ENCODE peak calls at places on chromosomes 7 and 10, in six cellular contexts. D is ascending aorta, K is cardiac muscle cell, P is left ventricle myocardium inferior, C is neural progenitor cell, G is body of pancreas. M is an unnamed sample.
A peak's percentile ranks its signal among the peaks of the same experiment; 100 is the strongest.

GRCh38 chr7:917255-918117 is 37.0 kb downstream of the ADAP1 start:
- DNase-seq in D (no peak), K (no peak), P (no peak), C (no peak), G (peak; percentile 10), M (no peak)

GRCh38 chr7:2477447-2478386 is 1.5 kb upstream of the GRIFIN start:
- DNase-seq in D (no peak), K (peak; percentile 69), P (peak; percentile 69), C (peak; percentile 88), G (peak; percentile 79), M (no peak)

GRCh38 chr7:29297194-29297890 is 102.8 kb downstream of the CHN2 start:
- DNase-seq in D (no peak), K (no peak), P (no peak), C (peak; percentile 49), G (no peak), M (no peak)

GRCh38 chr7:34060548-34060947 is 155.2 kb downstream of the BMPER start:
- DNase-seq in D (no peak), K (peak; percentile 92), P (no peak), C (no peak), G (no peak), M (no peak)

GRCh38 chr7:70728873-70729552 is 402.9 kb upstream of the GALNT17 start:
- DNase-seq in D (no peak), K (peak; percentile 28), P (no peak), C (peak; percentile 90), G (no peak), M (no peak)

GRCh38 chr7:726854-727103 is 280 bp downstream of the DNAAF5 start:
- DNase-seq in D (no peak), K (no peak), P (no peak), C (no peak), G (no peak), M (no peak)

GRCh38 chr7:111678281-111678680 is 116.0 kb upstream of the IMMP2L start:
- DNase-seq in D (no peak), K (peak; percentile 17), P (no peak), C (no peak), G (no peak), M (no peak)

GRCh38 chr7:123769371-123769770 is 20.6 kb upstream of the WASL start:
- DNase-seq in D (no peak), K (peak; percentile 77), P (peak; percentile 15), C (no peak), G (peak; percentile 85), M (no peak)

GRCh38 chr7:16078076-16078952 is 343.0 kb downstream of the CRPPA start:
- DNase-seq in D (no peak), K (peak; percentile 80), P (no peak), C (peak; percentile 64), G (peak; percentile 21), M (no peak)

GRCh38 chr7:137628211-137628610 is 218.6 kb downstream of the DGKI start:
- DNase-seq in D (no peak), K (no peak), P (no peak), C (no peak), G (no peak), M (no peak)

GRCh38 chr7:44184874-44185446 is 4.3 kb downstream of the GCK start:
- DNase-seq in D (no peak), K (no peak), P (no peak), C (no peak), G (no peak), M (no peak)

GRCh38 chr7:127792528-127793342 is 140.7 kb downstream of the SND1 start:
- DNase-seq in D (no peak), K (no peak), P (no peak), C (peak; percentile 71), G (peak; percentile 24), M (no peak)

GRCh38 chr7:131066635-131067034 is 261.0 kb upstream of the MKLN1 start:
- DNase-seq in D (no peak), K (peak; percentile 38), P (no peak), C (no peak), G (no peak), M (no peak)

GRCh38 chr10:14099885-14100284 is 230.8 kb downstream of the FRMD4A start:
- DNase-seq in D (no peak), K (no peak), P (no peak), C (no peak), G (no peak), M (no peak)

GRCh38 chr7:150945853-150946825 is 32.0 kb downstream of the KCNH2 start:
- DNase-seq in D (no peak), K (no peak), P (peak; percentile 81), C (no peak), G (peak; percentile 56), M (no peak)

GRCh38 chr10:101146392-101147251 is 15.5 kb downstream of the TLX1 start:
- DNase-seq in D (no peak), K (no peak), P (no peak), C (peak; percentile 59), G (no peak), M (no peak)

GRCh38 chr10:184174-184573 is 48.9 kb downstream of the ZMYND11 start:
- DNase-seq in D (no peak), K (no peak), P (no peak), C (no peak), G (no peak), M (no peak)

GRCh38 chr10:106038246-106038645 is 1126.3 kb downstream of the SORCS1 start:
- DNase-seq in D (no peak), K (peak; percentile 3), P (no peak), C (no peak), G (no peak), M (no peak)

GRCh38 chr10:111831058-111831457 is 352.5 kb downstream of the GPAM start:
- DNase-seq in D (no peak), K (no peak), P (no peak), C (no peak), G (no peak), M (no peak)

GRCh38 chr7:155683098-155683497 is 38.6 kb downstream of the RBM33 start:
- DNase-seq in D (no peak), K (no peak), P (no peak), C (no peak), G (no peak), M (no peak)

GRCh38 chr10:50322075-50322474 is 70.8 kb upstream of the ASAH2 start:
- DNase-seq in D (no peak), K (peak; percentile 56), P (no peak), C (no peak), G (no peak), M (no peak)

GRCh38 chr10:3239066-3239919 is 66.7 kb upstream of the PITRM1 start:
- DNase-seq in D (no peak), K (peak; percentile 81), P (peak; percentile 72), C (peak; percentile 71), G (peak; percentile 73), M (peak; percentile 38)

GRCh38 chr10:78914502-78915330 is 154.1 kb upstream of the ZMIZ1 start:
- DNase-seq in D (no peak), K (no peak), P (peak; percentile 43), C (no peak), G (peak; percentile 69), M (no peak)

GRCh38 chr10:76577455-76577854 is 1060.2 kb downstream of the KCNMA1 start:
- DNase-seq in D (no peak), K (no peak), P (no peak), C (no peak), G (no peak), M (no peak)

GRCh38 chr7:106075937-106076336 is 36.2 kb downstream of the SYPL1 start:
- DNase-seq in D (no peak), K (no peak), P (no peak), C (no peak), G (no peak), M (no peak)

GRCh38 chr10:124116771-124117510 is 23.5 kb upstream of the CHST15 start:
- DNase-seq in D (no peak), K (no peak), P (no peak), C (no peak), G (no peak), M (no peak)

GRCh38 chr7:143849785-143850479 is 52.0 kb downstream of the TCAF1 start:
- DNase-seq in D (no peak), K (no peak), P (no peak), C (no peak), G (no peak), M (no peak)

GRCh38 chr7:151099486-151100211 is 13.4 kb downstream of the AGAP3 start:
- DNase-seq in D (no peak), K (no peak), P (no peak), C (no peak), G (no peak), M (no peak)

GRCh38 chr7:42014625-42015412 is 222.2 kb downstream of the GLI3 start:
- DNase-seq in D (no peak), K (peak; percentile 60), P (no peak), C (peak; percentile 63), G (no peak), M (no peak)

GRCh38 chr7:126449621-126450268 is 803.0 kb downstream of the GRM8 start:
- DNase-seq in D (no peak), K (no peak), P (no peak), C (no peak), G (no peak), M (no peak)

GRCh38 chr10:12605580-12606405 is 256.4 kb downstream of the CAMK1D start:
- DNase-seq in D (peak; percentile 32), K (peak; percentile 29), P (peak; percentile 60), C (peak; percentile 8), G (peak; percentile 95), M (peak; percentile 19)

GRCh38 chr7:102944241-102944640 is 31.4 kb downstream of the LRRC17 start:
- DNase-seq in D (no peak), K (no peak), P (no peak), C (no peak), G (no peak), M (no peak)
- H3K9me3 ChIP-seq in D (no peaks in the 10 kb centered on the region), K (no peaks in the 10 kb centered on the region), P (no peaks in the 10 kb centered on the region), C (no peaks in the 10 kb centered on the region), G (no peaks in the 10 kb centered on the region), M (no peaks in the 10 kb centered on the region)

GRCh38 chr10:132163278-132163765 is 23.4 kb upstream of the DPYSL4 start:
- DNase-seq in D (no peak), K (no peak), P (no peak), C (peak; percentile 87), G (no peak), M (no peak)
- TF ChIP-seq CTCF in D (no peak), K (no peak), P (peak; percentile 33), C (peak; percentile 43), G (no peak), M (no peak)

GRCh38 chr7:64087501-64087900 is 42.3 kb downstream of the ZNF727 start:
- DNase-seq in D (no peak), K (no peak), P (no peak), C (no peak), G (no peak), M (no peak)
- H3K9me3 ChIP-seq in D (peaks cover 65% of the 10 kb centered on the region), K (no peaks in the 10 kb centered on the region), P (no peaks in the 10 kb centered on the region), C (peaks cover 24% of the 10 kb centered on the region), G (no peaks in the 10 kb centered on the region), M (peaks cover 67% of the 10 kb centered on the region)

DNA sequence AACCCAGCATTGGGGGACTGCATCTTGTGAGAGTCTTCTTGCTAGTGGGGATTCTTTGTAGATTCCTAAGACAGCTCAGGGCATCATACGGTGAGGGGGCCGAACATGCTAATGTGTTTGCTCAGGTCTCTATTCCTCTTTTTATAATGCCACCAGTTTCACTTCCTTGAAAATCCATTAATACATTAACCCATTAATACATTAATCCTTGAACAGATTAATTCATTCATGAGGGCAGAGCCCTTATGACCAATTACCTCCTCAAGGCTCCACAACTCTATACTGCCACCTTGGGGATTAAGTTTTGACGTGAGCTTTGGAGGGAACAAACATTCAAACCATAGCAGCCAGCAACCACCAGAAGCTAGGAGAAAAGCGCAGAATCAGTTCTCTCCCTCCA is 67.2 kb upstream of the POT1 start:
- DNase-seq in D (no peak), K (peak; percentile 50), P (no peak), C (peak; percentile 18), G (no peak), M (no peak)
- TF ChIP-seq CTCF in D (peak; percentile 10), K (peak; percentile 40), P (peak; percentile 21), C (peak; percentile 35), G (no peak), M (no peak)

GRCh38 chr10:118503192-118503591 is 92.3 kb downstream of the PRLHR start:
- DNase-seq in D (no peak), K (no peak), P (no peak), C (no peak), G (no peak), M (no peak)
- H3K9me3 ChIP-seq in D (no peaks in the 10 kb centered on the region), K (no peaks in the 10 kb centered on the region), P (no peaks in the 10 kb centered on the region), C (no peaks in the 10 kb centered on the region), G (no peaks in the 10 kb centered on the region), M (no peaks in the 10 kb centered on the region)

M was measured in thoracic aorta.